ENCODE peak calls at places on chromosomes 12 and 14, in ten cellular contexts. One of them, this sample, is unnamed.

GRCh38 chr12:111174283-111175108 is 194.4 kb downstream of the PHETA1 start:
- DNase-seq in psoas muscle: no peak
- DNase-seq in mucosa of descending colon: no peak
- DNase-seq in anterior cingulate cortex: no peak
- DNase-seq in NCI-H524 treated with DMSO at 0.1 percent for 48 hours: no peak
- DNase-seq in iPS-NIHi11: peak; percentile 54
- DNase-seq in pons: no peak
- DNase-seq in activated T-helper 1 cell treated with anti-CD3 and anti-CD28 coated beads, Interleukin-2, amount 50 U/mL, for 16 hours: no peak
- DNase-seq in ovary: no peak
- DNase-seq in BJ: no peak
- DNase-seq in this sample: peak; percentile 75

GRCh38 chr12:49892084-49892731 is 11.5 kb downstream of the FAIM2 start:
- DNase-seq in psoas muscle: no peak
- DNase-seq in mucosa of descending colon: no peak
- DNase-seq in anterior cingulate cortex: no peak
- DNase-seq in NCI-H524 treated with DMSO at 0.1 percent for 48 hours: no peak
- DNase-seq in iPS-NIHi11: no peak
- DNase-seq in pons: no peak
- DNase-seq in activated T-helper 1 cell treated with anti-CD3 and anti-CD28 coated beads, Interleukin-2, amount 50 U/mL, for 16 hours: no peak
- DNase-seq in ovary: no peak
- DNase-seq in BJ: no peak
- DNase-seq in this sample: no peak

GRCh38 chr12:49872781-49873181 is 29.9 kb upstream of the BCDIN3D start:
- DNase-seq in psoas muscle: no peak
- DNase-seq in mucosa of descending colon: no peak
- DNase-seq in anterior cingulate cortex: no peak
- DNase-seq in NCI-H524 treated with DMSO at 0.1 percent for 48 hours: no peak
- DNase-seq in iPS-NIHi11: peak; percentile 1
- DNase-seq in pons: peak; percentile 73
- DNase-seq in activated T-helper 1 cell treated with anti-CD3 and anti-CD28 coated beads, Interleukin-2, amount 50 U/mL, for 16 hours: no peak
- DNase-seq in ovary: peak; percentile 34
- DNase-seq in BJ: no peak
- DNase-seq in this sample: no peak

GRCh38 chr12:116657921-116658495 is 79.9 kb downstream of the SPRING1 start:
- DNase-seq in psoas muscle: no peak
- DNase-seq in mucosa of descending colon: no peak
- DNase-seq in anterior cingulate cortex: no peak
- DNase-seq in NCI-H524 treated with DMSO at 0.1 percent for 48 hours: no peak
- DNase-seq in iPS-NIHi11: no peak
- DNase-seq in pons: no peak
- DNase-seq in activated T-helper 1 cell treated with anti-CD3 and anti-CD28 coated beads, Interleukin-2, amount 50 U/mL, for 16 hours: no peak
- DNase-seq in ovary: no peak
- DNase-seq in BJ: no peak
- DNase-seq in this sample: no peak

GRCh38 chr12:129193263-129193871 is 340.1 kb downstream of the GLT1D1 start:
- DNase-seq in psoas muscle: no peak
- DNase-seq in mucosa of descending colon: no peak
- DNase-seq in anterior cingulate cortex: no peak
- DNase-seq in NCI-H524 treated with DMSO at 0.1 percent for 48 hours: no peak
- DNase-seq in iPS-NIHi11: peak; percentile 62
- DNase-seq in pons: no peak
- DNase-seq in activated T-helper 1 cell treated with anti-CD3 and anti-CD28 coated beads, Interleukin-2, amount 50 U/mL, for 16 hours: no peak
- DNase-seq in ovary: no peak
- DNase-seq in BJ: no peak
- DNase-seq in this sample: peak; percentile 68

GRCh38 chr12:104137175-104137901 is 672 bp downstream of the NFYB start:
- DNase-seq in psoas muscle: peak; percentile 50
- DNase-seq in mucosa of descending colon: peak; percentile 71
- DNase-seq in anterior cingulate cortex: no peak
- DNase-seq in NCI-H524 treated with DMSO at 0.1 percent for 48 hours: no peak
- DNase-seq in iPS-NIHi11: peak; percentile 46
- DNase-seq in pons: peak; percentile 35
- DNase-seq in activated T-helper 1 cell treated with anti-CD3 and anti-CD28 coated beads, Interleukin-2, amount 50 U/mL, for 16 hours: peak; percentile 11
- DNase-seq in ovary: peak; percentile 66
- DNase-seq in BJ: no peak
- DNase-seq in this sample: peak; percentile 77

GRCh38 chr12:123034022-123034541 is 53.6 kb downstream of the ARL6IP4 start:
- DNase-seq in psoas muscle: no peak
- DNase-seq in mucosa of descending colon: no peak
- DNase-seq in anterior cingulate cortex: no peak
- DNase-seq in NCI-H524 treated with DMSO at 0.1 percent for 48 hours: no peak
- DNase-seq in iPS-NIHi11: no peak
- DNase-seq in pons: no peak
- DNase-seq in activated T-helper 1 cell treated with anti-CD3 and anti-CD28 coated beads, Interleukin-2, amount 50 U/mL, for 16 hours: no peak
- DNase-seq in ovary: peak; percentile 53
- DNase-seq in BJ: no peak
- DNase-seq in this sample: no peak

GRCh38 chr14:21868442-21869046 is 194.9 kb upstream of the OR4E1 start:
- DNase-seq in psoas muscle: no peak
- DNase-seq in mucosa of descending colon: no peak
- DNase-seq in anterior cingulate cortex: no peak
- DNase-seq in NCI-H524 treated with DMSO at 0.1 percent for 48 hours: no peak
- DNase-seq in iPS-NIHi11: peak; percentile 76
- DNase-seq in pons: peak; percentile 57
- DNase-seq in activated T-helper 1 cell treated with anti-CD3 and anti-CD28 coated beads, Interleukin-2, amount 50 U/mL, for 16 hours: peak; percentile 45
- DNase-seq in ovary: no peak
- DNase-seq in BJ: no peak
- DNase-seq in this sample: peak; percentile 44

GRCh38 chr12:56658921-56659320 is 13.1 kb upstream of the ATP5F1B start:
- DNase-seq in psoas muscle: no peak
- DNase-seq in mucosa of descending colon: no peak
- DNase-seq in anterior cingulate cortex: no peak
- DNase-seq in NCI-H524 treated with DMSO at 0.1 percent for 48 hours: no peak
- DNase-seq in iPS-NIHi11: no peak
- DNase-seq in pons: no peak
- DNase-seq in activated T-helper 1 cell treated with anti-CD3 and anti-CD28 coated beads, Interleukin-2, amount 50 U/mL, for 16 hours: no peak
- DNase-seq in ovary: no peak
- DNase-seq in BJ: no peak
- DNase-seq in this sample: no peak

GRCh38 chr12:40691913-40692616 is at the start of gene CNTN1:
- DNase-seq in psoas muscle: peak; percentile 30
- DNase-seq in mucosa of descending colon: peak; percentile 52
- DNase-seq in anterior cingulate cortex: peak; percentile 75
- DNase-seq in NCI-H524 treated with DMSO at 0.1 percent for 48 hours: peak; percentile 95
- DNase-seq in iPS-NIHi11: peak; percentile 97
- DNase-seq in pons: peak; percentile 77
- DNase-seq in activated T-helper 1 cell treated with anti-CD3 and anti-CD28 coated beads, Interleukin-2, amount 50 U/mL, for 16 hours: no peak
- DNase-seq in ovary: peak; percentile 89
- DNase-seq in BJ: no peak
- DNase-seq in this sample: peak; percentile 95

GRCh38 chr14:60561845-60562746 is 53.1 kb downstream of the SIX6 start:
- DNase-seq in psoas muscle: peak; percentile 31
- DNase-seq in mucosa of descending colon: no peak
- DNase-seq in anterior cingulate cortex: peak; percentile 6
- DNase-seq in NCI-H524 treated with DMSO at 0.1 percent for 48 hours: peak; percentile 53
- DNase-seq in iPS-NIHi11: peak; percentile 73
- DNase-seq in pons: peak; percentile 74
- DNase-seq in activated T-helper 1 cell treated with anti-CD3 and anti-CD28 coated beads, Interleukin-2, amount 50 U/mL, for 16 hours: no peak
- DNase-seq in ovary: peak; percentile 53
- DNase-seq in BJ: no peak
- DNase-seq in this sample: peak; percentile 50

GRCh38 chr14:104576607-104577332 is 2.8 kb upstream of the C14orf180 start:
- DNase-seq in psoas muscle: no peak
- DNase-seq in mucosa of descending colon: peak; percentile 78
- DNase-seq in anterior cingulate cortex: no peak
- DNase-seq in NCI-H524 treated with DMSO at 0.1 percent for 48 hours: no peak
- DNase-seq in iPS-NIHi11: no peak
- DNase-seq in pons: no peak
- DNase-seq in activated T-helper 1 cell treated with anti-CD3 and anti-CD28 coated beads, Interleukin-2, amount 50 U/mL, for 16 hours: no peak
- DNase-seq in ovary: no peak
- DNase-seq in BJ: no peak
- DNase-seq in this sample: no peak

GRCh38 chr14:74251546-74252030 is 12.3 kb downstream of the VSX2 start:
- DNase-seq in psoas muscle: peak; percentile 73
- DNase-seq in mucosa of descending colon: no peak
- DNase-seq in anterior cingulate cortex: peak; percentile 49
- DNase-seq in NCI-H524 treated with DMSO at 0.1 percent for 48 hours: peak; percentile 32
- DNase-seq in iPS-NIHi11: peak; percentile 80
- DNase-seq in pons: peak; percentile 85
- DNase-seq in activated T-helper 1 cell treated with anti-CD3 and anti-CD28 coated beads, Interleukin-2, amount 50 U/mL, for 16 hours: peak; percentile 38
- DNase-seq in ovary: peak; percentile 72
- DNase-seq in BJ: peak; percentile 9
- DNase-seq in this sample: peak; percentile 78

GRCh38 chr12:119258149-119258548 is 76.4 kb upstream of the CCDC60 start:
- DNase-seq in psoas muscle: no peak
- DNase-seq in mucosa of descending colon: no peak
- DNase-seq in anterior cingulate cortex: no peak
- DNase-seq in NCI-H524 treated with DMSO at 0.1 percent for 48 hours: peak; percentile 67
- DNase-seq in iPS-NIHi11: no peak
- DNase-seq in pons: no peak
- DNase-seq in activated T-helper 1 cell treated with anti-CD3 and anti-CD28 coated beads, Interleukin-2, amount 50 U/mL, for 16 hours: no peak
- DNase-seq in ovary: no peak
- DNase-seq in BJ: no peak
- DNase-seq in this sample: no peak

GRCh38 chr12:115204957-115205754 is 521.2 kb upstream of the TBX3 start:
- DNase-seq in psoas muscle: no peak
- DNase-seq in mucosa of descending colon: no peak
- DNase-seq in anterior cingulate cortex: no peak
- DNase-seq in NCI-H524 treated with DMSO at 0.1 percent for 48 hours: no peak
- DNase-seq in iPS-NIHi11: no peak
- DNase-seq in pons: no peak
- DNase-seq in activated T-helper 1 cell treated with anti-CD3 and anti-CD28 coated beads, Interleukin-2, amount 50 U/mL, for 16 hours: no peak
- DNase-seq in ovary: no peak
- DNase-seq in BJ: no peak
- DNase-seq in this sample: no peak

GRCh38 chr14:90815817-90816662 is at the start of gene TTC7B:
- DNase-seq in psoas muscle: peak; percentile 57
- DNase-seq in mucosa of descending colon: no peak
- DNase-seq in anterior cingulate cortex: no peak
- DNase-seq in NCI-H524 treated with DMSO at 0.1 percent for 48 hours: no peak
- DNase-seq in iPS-NIHi11: peak; percentile 99
- DNase-seq in pons: no peak
- DNase-seq in activated T-helper 1 cell treated with anti-CD3 and anti-CD28 coated beads, Interleukin-2, amount 50 U/mL, for 16 hours: no peak
- DNase-seq in ovary: peak; percentile 75
- DNase-seq in BJ: no peak
- DNase-seq in this sample: peak; percentile 98

GRCh38 chr12:53575502-53576264 is 50.5 kb downstream of the ATF7 start:
- DNase-seq in psoas muscle: no peak
- DNase-seq in mucosa of descending colon: no peak
- DNase-seq in anterior cingulate cortex: no peak
- DNase-seq in NCI-H524 treated with DMSO at 0.1 percent for 48 hours: no peak
- DNase-seq in iPS-NIHi11: no peak
- DNase-seq in pons: no peak
- DNase-seq in activated T-helper 1 cell treated with anti-CD3 and anti-CD28 coated beads, Interleukin-2, amount 50 U/mL, for 16 hours: no peak
- DNase-seq in ovary: no peak
- DNase-seq in BJ: no peak
- DNase-seq in this sample: no peak

GRCh38 chr12:24788886-24789285 is 160.0 kb downstream of the BCAT1 start:
- DNase-seq in psoas muscle: no peak
- DNase-seq in mucosa of descending colon: no peak
- DNase-seq in anterior cingulate cortex: no peak
- DNase-seq in NCI-H524 treated with DMSO at 0.1 percent for 48 hours: no peak
- DNase-seq in iPS-NIHi11: no peak
- DNase-seq in pons: no peak
- DNase-seq in activated T-helper 1 cell treated with anti-CD3 and anti-CD28 coated beads, Interleukin-2, amount 50 U/mL, for 16 hours: no peak
- DNase-seq in ovary: no peak
- DNase-seq in BJ: no peak
- DNase-seq in this sample: no peak

GRCh38 chr14:75427126-75427481 is 718 bp upstream of the JDP2 start:
- DNase-seq in psoas muscle: no peak
- DNase-seq in mucosa of descending colon: no peak
- DNase-seq in anterior cingulate cortex: no peak
- DNase-seq in NCI-H524 treated with DMSO at 0.1 percent for 48 hours: no peak
- DNase-seq in iPS-NIHi11: no peak
- DNase-seq in pons: no peak
- DNase-seq in activated T-helper 1 cell treated with anti-CD3 and anti-CD28 coated beads, Interleukin-2, amount 50 U/mL, for 16 hours: no peak
- DNase-seq in ovary: no peak
- DNase-seq in BJ: no peak
- DNase-seq in this sample: no peak

GRCh38 chr12:103561174-103561573 is 25.9 kb upstream of the STAB2 start:
- DNase-seq in psoas muscle: no peak
- DNase-seq in mucosa of descending colon: no peak
- DNase-seq in anterior cingulate cortex: no peak
- DNase-seq in NCI-H524 treated with DMSO at 0.1 percent for 48 hours: no peak
- DNase-seq in iPS-NIHi11: no peak
- DNase-seq in pons: no peak
- DNase-seq in activated T-helper 1 cell treated with anti-CD3 and anti-CD28 coated beads, Interleukin-2, amount 50 U/mL, for 16 hours: no peak
- DNase-seq in ovary: no peak
- DNase-seq in BJ: no peak
- DNase-seq in this sample: no peak

GRCh38 chr12:56484566-56484965 is 3.4 kb downstream of the GLS2 start:
- DNase-seq in psoas muscle: no peak
- DNase-seq in mucosa of descending colon: no peak
- DNase-seq in anterior cingulate cortex: no peak
- DNase-seq in NCI-H524 treated with DMSO at 0.1 percent for 48 hours: no peak
- DNase-seq in iPS-NIHi11: no peak
- DNase-seq in pons: no peak
- DNase-seq in activated T-helper 1 cell treated with anti-CD3 and anti-CD28 coated beads, Interleukin-2, amount 50 U/mL, for 16 hours: no peak
- DNase-seq in ovary: no peak
- DNase-seq in BJ: no peak
- DNase-seq in this sample: no peak

GRCh38 chr12:15629761-15630160 is 159.4 kb downstream of the EPS8 start:
- DNase-seq in psoas muscle: no peak
- DNase-seq in mucosa of descending colon: no peak
- DNase-seq in anterior cingulate cortex: no peak
- DNase-seq in NCI-H524 treated with DMSO at 0.1 percent for 48 hours: no peak
- DNase-seq in iPS-NIHi11: no peak
- DNase-seq in pons: no peak
- DNase-seq in activated T-helper 1 cell treated with anti-CD3 and anti-CD28 coated beads, Interleukin-2, amount 50 U/mL, for 16 hours: no peak
- DNase-seq in ovary: no peak
- DNase-seq in BJ: no peak
- DNase-seq in this sample: no peak

GRCh38 chr12:121465921-121466799 is 66.2 kb downstream of the RNF34 start:
- DNase-seq in psoas muscle: peak; percentile 35
- DNase-seq in mucosa of descending colon: peak; percentile 67
- DNase-seq in anterior cingulate cortex: no peak
- DNase-seq in NCI-H524 treated with DMSO at 0.1 percent for 48 hours: no peak
- DNase-seq in iPS-NIHi11: no peak
- DNase-seq in pons: no peak
- DNase-seq in activated T-helper 1 cell treated with anti-CD3 and anti-CD28 coated beads, Interleukin-2, amount 50 U/mL, for 16 hours: no peak
- DNase-seq in ovary: peak; percentile 53
- DNase-seq in BJ: no peak
- DNase-seq in this sample: peak; percentile 76

GRCh38 chr12:108784270-108784669 is 53.0 kb upstream of the CORO1C start:
- DNase-seq in psoas muscle: no peak
- DNase-seq in mucosa of descending colon: no peak
- DNase-seq in anterior cingulate cortex: no peak
- DNase-seq in NCI-H524 treated with DMSO at 0.1 percent for 48 hours: no peak
- DNase-seq in iPS-NIHi11: no peak
- DNase-seq in pons: no peak
- DNase-seq in activated T-helper 1 cell treated with anti-CD3 and anti-CD28 coated beads, Interleukin-2, amount 50 U/mL, for 16 hours: no peak
- DNase-seq in ovary: no peak
- DNase-seq in BJ: no peak
- DNase-seq in this sample: peak; percentile 55

GRCh38 chr14:33412450-33412849 is 473.8 kb downstream of the NPAS3 start:
- DNase-seq in psoas muscle: no peak
- DNase-seq in mucosa of descending colon: no peak
- DNase-seq in anterior cingulate cortex: no peak
- DNase-seq in NCI-H524 treated with DMSO at 0.1 percent for 48 hours: no peak
- DNase-seq in iPS-NIHi11: no peak
- DNase-seq in pons: no peak
- DNase-seq in activated T-helper 1 cell treated with anti-CD3 and anti-CD28 coated beads, Interleukin-2, amount 50 U/mL, for 16 hours: no peak
- DNase-seq in ovary: no peak
- DNase-seq in BJ: no peak
- DNase-seq in this sample: no peak

GRCh38 chr14:75911883-75912282 is 69.9 kb downstream of the TGFB3 start:
- DNase-seq in psoas muscle: no peak
- DNase-seq in mucosa of descending colon: no peak
- DNase-seq in anterior cingulate cortex: no peak
- DNase-seq in NCI-H524 treated with DMSO at 0.1 percent for 48 hours: no peak
- DNase-seq in iPS-NIHi11: peak; percentile 80
- DNase-seq in pons: peak; percentile 87
- DNase-seq in activated T-helper 1 cell treated with anti-CD3 and anti-CD28 coated beads, Interleukin-2, amount 50 U/mL, for 16 hours: no peak
- DNase-seq in ovary: no peak
- DNase-seq in BJ: no peak
- DNase-seq in this sample: peak; percentile 36

GRCh38 chr12:101845312-101845711 is 14.6 kb upstream of the GNPTAB start:
- DNase-seq in psoas muscle: no peak
- DNase-seq in mucosa of descending colon: no peak
- DNase-seq in anterior cingulate cortex: no peak
- DNase-seq in NCI-H524 treated with DMSO at 0.1 percent for 48 hours: no peak
- DNase-seq in iPS-NIHi11: no peak
- DNase-seq in pons: no peak
- DNase-seq in activated T-helper 1 cell treated with anti-CD3 and anti-CD28 coated beads, Interleukin-2, amount 50 U/mL, for 16 hours: no peak
- DNase-seq in ovary: no peak
- DNase-seq in BJ: no peak
- DNase-seq in this sample: no peak

GRCh38 chr12:53722450-53723041 is 4.7 kb downstream of the CALCOCO1 start:
- DNase-seq in psoas muscle: no peak
- DNase-seq in mucosa of descending colon: no peak
- DNase-seq in anterior cingulate cortex: no peak
- DNase-seq in NCI-H524 treated with DMSO at 0.1 percent for 48 hours: no peak
- DNase-seq in iPS-NIHi11: no peak
- DNase-seq in pons: no peak
- DNase-seq in activated T-helper 1 cell treated with anti-CD3 and anti-CD28 coated beads, Interleukin-2, amount 50 U/mL, for 16 hours: no peak
- DNase-seq in ovary: no peak
- DNase-seq in BJ: no peak
- DNase-seq in this sample: no peak